ENCODE peak calls at places on chromosomes 16 and 17, in eight cellular contexts. N is thoracic aorta; X is fibroblast of pulmonary artery; S is heart left ventricle; B is colonic mucosa; D is fibroblast of the aortic adventitia; M is stomach; E is CD8-positive, alpha-beta T cell. T is an unnamed sample.

GRCh38 chr16:74451951-74452758 is 30.9 kb upstream of the CLEC18B start:
- DNase-seq in N (no peak), X (peak; percentile 11), S (peak; percentile 41), B (no peak), D (no peak), M (no peak), E (no peak), T (peak; percentile 43)

GRCh38 chr17:82559779-82560642 is 40.5 kb downstream of the FOXK2 start:
- DNase-seq in N (no peak), X (no peak), S (no peak), B (no peak), D (no peak), M (no peak), E (no peak), T (no peak)

GRCh38 chr17:61402978-61403845 is 3.6 kb downstream of the TBX2 start:
- DNase-seq in N (no peak), X (no peak), S (no peak), B (no peak), D (peak; percentile 36), M (no peak), E (no peak), T (no peak)

GRCh38 chr16:14486520-14487303 is 143.3 kb downstream of the PARN start:
- DNase-seq in N (peak; percentile 76), X (peak; percentile 95), S (peak; percentile 88), B (peak; percentile 88), D (peak; percentile 98), M (peak; percentile 92), E (no peak), T (peak; percentile 84)

GRCh38 chr17:72440961-72441360 is 320.1 kb downstream of the SOX9 start:
- DNase-seq in N (no peak), X (no peak), S (no peak), B (no peak), D (no peak), M (no peak), E (no peak), T (no peak)

GRCh38 chr16:76947694-76948093 is 243.3 kb upstream of the MON1B start:
- DNase-seq in N (no peak), X (no peak), S (no peak), B (no peak), D (peak; percentile 49), M (no peak), E (no peak), T (no peak)

GRCh38 chr16:1794908-1795666 is 1.6 kb upstream of the IGFALS start:
- DNase-seq in N (no peak), X (no peak), S (peak; percentile 22), B (no peak), D (no peak), M (no peak), E (no peak), T (no peak)

GRCh38 chr17:30920282-30920681 is 1.5 kb upstream of the ADAP2 start:
- DNase-seq in N (no peak), X (peak; percentile 29), S (peak; percentile 72), B (no peak), D (no peak), M (no peak), E (no peak), T (no peak)

GRCh38 chr17:63116228-63116627 is 150.2 kb downstream of the TANC2 start:
- DNase-seq in N (no peak), X (no peak), S (no peak), B (no peak), D (no peak), M (no peak), E (no peak), T (no peak)

GRCh38 chr17:34675143-34675542 is 95.8 kb downstream of the TMEM132E start:
- DNase-seq in N (no peak), X (no peak), S (no peak), B (no peak), D (no peak), M (no peak), E (no peak), T (no peak)
- TF ChIP-seq CTCF in N (no peak), X (no peak), S (no peak), B (no peak), D (no peak), M (no peak), E (no peak), T (no peak)

GRCh38 chr16:58236231-58236690 is 38.4 kb upstream of the CSNK2A2 start:
- DNase-seq in N (peak; percentile 28), X (peak; percentile 57), S (peak; percentile 72), B (peak; percentile 84), D (peak; percentile 54), M (peak; percentile 71), E (peak; percentile 10), T (no peak)

GRCh38 chr16:58235663-58236062 is 37.8 kb upstream of the CSNK2A2 start:
- DNase-seq in N (no peak), X (no peak), S (no peak), B (no peak), D (no peak), M (no peak), E (no peak), T (no peak)

GRCh38 chr16:58234831-58235595 is 37.1 kb upstream of the CSNK2A2 start:
- DNase-seq in N (no peak), X (no peak), S (no peak), B (no peak), D (no peak), M (no peak), E (no peak), T (no peak)

DNA sequence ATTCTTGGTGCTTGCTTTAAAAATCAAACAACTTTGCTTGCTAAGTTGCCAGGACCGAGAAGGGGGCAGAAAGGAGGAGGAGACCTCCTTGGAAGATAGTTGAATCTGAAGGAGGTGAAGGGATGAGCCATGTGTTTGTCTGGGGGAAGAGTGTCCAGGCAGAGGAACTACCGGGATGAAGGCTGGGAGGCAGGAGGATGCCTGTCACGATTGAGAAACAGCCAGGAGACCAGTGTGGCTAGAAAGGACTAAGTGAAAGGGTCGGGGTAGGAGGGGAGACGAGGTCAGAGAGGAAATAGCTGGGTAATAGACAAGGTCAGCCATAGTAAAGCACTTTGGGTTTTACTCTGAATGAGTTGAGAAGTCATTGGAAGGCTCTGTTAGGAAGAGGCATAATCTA is 38.9 kb upstream of the CSNK2A2 start:
- DNase-seq in N (no peak), X (no peak), S (no peak), B (no peak), D (no peak), M (no peak), E (no peak), T (no peak)
- H3K4me3 ChIP-seq in N (no peak overlapping the region), X (no peak overlapping the region), S (no peak overlapping the region), B (no peak overlapping the region), D (no peak overlapping the region), M (no peak overlapping the region), E (no peak overlapping the region), T (no peak overlapping the region)

GRCh38 chr17:7394452-7395191 is at the start of gene PLSCR3:
- DNase-seq in N (peak; percentile 41), X (peak; percentile 87), S (peak; percentile 93), B (peak; percentile 90), D (peak; percentile 81), M (peak; percentile 88), E (peak; percentile 65), T (no peak)
- TF ChIP-seq CTCF in N (peak; percentile 44), X (peak; percentile 41), S (peak; percentile 19), B (no peak), D (peak; percentile 58), M (no peak), E (no peak), T (peak; percentile 35)

DNA sequence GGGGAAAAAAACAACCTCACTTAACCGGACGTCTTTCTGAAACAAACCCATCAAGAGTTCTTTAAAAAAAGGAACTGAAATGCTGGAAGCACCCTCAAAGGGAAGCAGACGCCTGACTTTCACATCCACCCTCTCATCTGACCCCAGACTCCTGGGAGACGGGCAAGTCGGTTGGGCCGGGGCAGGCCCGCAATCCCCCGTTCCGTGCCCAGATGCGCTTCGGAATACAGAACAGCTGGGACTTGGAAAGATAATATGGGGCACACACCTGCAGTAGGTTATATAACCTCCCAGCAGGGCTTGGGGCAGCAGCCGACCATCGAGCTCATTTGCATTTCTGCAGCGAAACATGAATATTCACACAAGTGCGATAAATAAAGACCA is 3.7 kb downstream of the ARHGAP27 start:
- DNase-seq in N (no peak), X (no peak), S (no peak), B (no peak), D (no peak), M (no peak), E (no peak), T (no peak)
- H3K4me3 ChIP-seq in N (peak overlapping the region; percentile 19), X (no peak overlapping the region), S (no peak overlapping the region), B (no peak overlapping the region), D (no peak overlapping the region), M (peak overlapping the region; percentile 11), E (no peak overlapping the region), T (no peak overlapping the region)

GRCh38 chr17:58308173-58308984 is 20.2 kb downstream of the TSPOAP1 start:
- DNase-seq in N (no peak), X (no peak), S (no peak), B (no peak), D (no peak), M (peak; percentile 25), E (no peak), T (no peak)
- TF ChIP-seq CTCF in N (no peak), X (peak; percentile 27), S (peak; percentile 17), B (no peak), D (peak; percentile 22), M (no peak), E (no peak), T (no peak)

DNA sequence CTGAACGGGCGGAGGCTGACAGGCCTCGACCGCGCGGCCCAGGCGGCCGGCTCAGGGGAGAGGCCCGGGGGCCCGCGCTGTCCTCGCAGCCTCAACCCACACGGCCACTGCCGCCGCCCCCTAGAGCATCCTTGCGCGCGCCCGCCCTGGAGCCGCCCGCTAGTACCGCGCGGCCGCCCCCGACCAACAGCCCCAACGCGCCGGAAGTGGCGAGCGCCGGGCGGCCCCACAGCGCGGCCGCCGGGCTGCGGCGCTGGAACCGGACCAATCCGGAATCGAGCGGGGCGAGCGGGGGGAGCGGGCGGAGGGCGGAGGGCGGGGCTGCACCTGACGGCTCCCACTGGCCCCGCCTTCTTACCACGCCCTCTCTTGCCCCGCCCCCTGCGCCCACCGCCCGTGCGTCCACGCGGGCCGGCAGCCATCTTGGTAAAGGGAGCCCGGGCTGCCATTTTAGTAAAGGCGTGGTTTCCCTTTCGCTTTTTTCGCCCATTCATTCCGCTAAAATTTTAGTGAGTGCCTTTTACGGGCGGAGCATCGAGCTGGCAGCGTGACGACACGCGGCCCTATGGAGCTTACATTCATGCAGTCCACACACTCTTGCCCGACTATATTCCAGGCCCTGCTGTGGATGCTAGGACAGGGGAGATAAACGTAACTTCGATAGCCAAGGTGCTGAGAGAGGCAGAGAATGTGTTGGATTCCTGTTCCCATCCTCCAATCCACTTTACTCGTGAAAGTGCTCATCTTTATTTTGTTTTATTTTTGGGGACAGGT is at the start of gene XPO6:
- DNase-seq in N (peak; percentile 73), X (peak; percentile 95), S (peak; percentile 96), B (peak; percentile 98), D (peak; percentile 90), M (peak; percentile 98), E (peak; percentile 98), T (peak; percentile 10)
- H3K4me3 ChIP-seq in N (peak within 1 kb of the TSS; percentile 91), X (peak within 1 kb of the TSS; percentile 82), S (peak within 1 kb of the TSS; percentile 48), B (peak within 1 kb of the TSS; percentile 78), D (peak within 1 kb of the TSS; percentile 84), M (peak within 1 kb of the TSS; percentile 91), E (peak within 1 kb of the TSS; percentile 69), T (peak within 1 kb of the TSS; percentile 82)

DNA sequence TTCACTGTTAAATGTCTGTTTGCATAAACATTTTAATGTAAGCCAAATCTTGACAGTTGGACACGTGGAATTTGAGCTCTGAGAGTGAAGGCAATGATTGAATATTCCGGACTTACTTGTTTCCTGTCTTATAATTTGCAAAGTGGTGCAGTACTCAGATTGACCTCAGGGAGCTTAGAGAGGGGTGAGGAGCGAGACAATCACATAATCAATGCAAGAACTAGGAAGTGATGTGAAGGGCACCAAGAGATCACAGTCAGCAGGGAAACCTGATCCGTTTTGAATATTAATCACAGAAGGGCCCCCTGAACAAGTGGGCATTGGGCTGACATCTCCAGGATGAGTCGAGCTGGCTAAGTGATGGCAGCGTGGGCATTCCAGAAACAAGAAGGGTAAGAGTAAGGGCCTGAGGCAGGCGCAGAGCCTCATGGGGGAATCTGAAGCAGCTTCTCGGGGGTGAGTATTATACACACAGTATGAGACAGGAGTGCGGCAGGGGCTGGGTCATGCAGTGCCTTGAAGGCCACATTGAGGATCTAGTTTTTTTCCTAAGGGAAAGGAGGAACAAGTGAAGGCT is 26.1 kb downstream of the TEX2 start:
- DNase-seq in N (no peak), X (no peak), S (no peak), B (no peak), D (no peak), M (no peak), E (no peak), T (no peak)
- TF ChIP-seq CTCF in N (no peak), X (peak; percentile 24), S (no peak), B (no peak), D (peak; percentile 30), M (no peak), E (no peak), T (peak; percentile 38)